ENCODE peak calls at places on chromosome 19, in eight cellular contexts. C is H7; A is Jurkat, Clone E6-1; N is epithelial cell of esophagus; Q is transverse colon; Z is cardiac fibroblast; E is BJ; P is hepatocyte. F is an unnamed sample.

GRCh38 chr19:4140237-4140711 is 13.2 kb upstream of the CREB3L3 start:
- DNase-seq in C (peak), A (peak), N (peak), Q (peak), Z (peak), E (no peak), P (peak), F (peak)

GRCh38 chr19:45729774-45730388 is 815 bp downstream of the FBXO46 start:
- DNase-seq in C (peak), A (no peak), N (peak), Q (peak), Z (peak), E (no peak), P (peak), F (no peak)

GRCh38 chr19:45772130-45772880 is 3.3 kb upstream of the SIX5 start:
- DNase-seq in C (peak), A (no peak), N (no peak), Q (no peak), Z (no peak), E (no peak), P (no peak), F (no peak)

GRCh38 chr19:35901055-35901644 is 810 bp upstream of the NFKBID start:
- DNase-seq in C (peak), A (no peak), N (peak), Q (no peak), Z (peak), E (peak), P (peak), F (no peak)

GRCh38 chr19:52599241-52599640 is 29.2 kb downstream of the ZNF701 start:
- DNase-seq in C (no peak), A (no peak), N (no peak), Q (no peak), Z (no peak), E (no peak), P (peak), F (no peak)

GRCh38 chr19:33927789-33928457 is 131.3 kb downstream of the KCTD15 start:
- DNase-seq in C (no peak), A (no peak), N (no peak), Q (no peak), Z (no peak), E (no peak), P (no peak), F (no peak)

GRCh38 chr19:47573076-47574026 is at the start of gene ZNF541:
- DNase-seq in C (peak), A (no peak), N (peak), Q (peak), Z (peak), E (no peak), P (no peak), F (peak)

GRCh38 chr19:40223135-40223822 is 3.2 kb downstream of the CCNP start:
- DNase-seq in C (peak), A (no peak), N (peak), Q (peak), Z (no peak), E (no peak), P (no peak), F (peak)

GRCh38 chr19:18340990-18341868 is 831 bp downstream of the PGPEP1 start:
- DNase-seq in C (peak), A (peak), N (no peak), Q (peak), Z (peak), E (no peak), P (peak), F (peak)

GRCh38 chr19:49533551-49534488 is 6.0 kb downstream of the RCN3 start:
- DNase-seq in C (peak), A (no peak), N (peak), Q (peak), Z (peak), E (no peak), P (peak), F (peak)

GRCh38 chr19:19548915-19549537 is 11.0 kb downstream of the CILP2 start:
- DNase-seq in C (no peak), A (no peak), N (peak), Q (no peak), Z (peak), E (no peak), P (no peak), F (no peak)

GRCh38 chr19:31516756-31517155 is 167.5 kb upstream of the TSHZ3 start:
- DNase-seq in C (no peak), A (no peak), N (no peak), Q (no peak), Z (no peak), E (no peak), P (no peak), F (no peak)

GRCh38 chr19:47618771-47619170 is 9.8 kb downstream of the BICRA start:
- DNase-seq in C (peak), A (no peak), N (no peak), Q (peak), Z (peak), E (no peak), P (no peak), F (no peak)

GRCh38 chr19:58364127-58364526 is 1.6 kb upstream of the ZNF497 start:
- DNase-seq in C (no peak), A (no peak), N (no peak), Q (no peak), Z (no peak), E (no peak), P (no peak), F (no peak)

GRCh38 chr19:2246801-2247361 is 2.2 kb upstream of the AMH start:
- DNase-seq in C (no peak), A (no peak), N (no peak), Q (no peak), Z (peak), E (no peak), P (no peak), F (no peak)

GRCh38 chr19:38946229-38947010 is 15.7 kb downstream of the MRPS12 start:
- DNase-seq in C (peak), A (no peak), N (no peak), Q (no peak), Z (no peak), E (no peak), P (no peak), F (no peak)

GRCh38 chr19:3737487-3738205 is 23.8 kb downstream of the APBA3 start:
- DNase-seq in C (no peak), A (no peak), N (no peak), Q (no peak), Z (no peak), E (no peak), P (no peak), F (no peak)

GRCh38 chr19:33301900-33302174 is 497 bp downstream of the CEBPA start:
- DNase-seq in C (no peak), A (no peak), N (no peak), Q (no peak), Z (no peak), E (no peak), P (no peak), F (no peak)

GRCh38 chr19:12937243-12938053 is 961 bp upstream of the CALR start:
- DNase-seq in C (peak), A (peak), N (no peak), Q (peak), Z (no peak), E (no peak), P (peak), F (no peak)

GRCh38 chr19:38806371-38806770 is 6.4 kb downstream of the LGALS4 start:
- DNase-seq in C (no peak), A (no peak), N (no peak), Q (no peak), Z (no peak), E (no peak), P (no peak), F (no peak)

GRCh38 chr19:46678110-46678732 is 17.2 kb upstream of the DACT3 start:
- DNase-seq in C (peak), A (peak), N (peak), Q (no peak), Z (no peak), E (no peak), P (no peak), F (peak)

GRCh38 chr19:41373993-41374392 is 2.3 kb upstream of the TMEM91 start:
- DNase-seq in C (no peak), A (no peak), N (peak), Q (peak), Z (peak), E (peak), P (peak), F (no peak)

GRCh38 chr19:41376998-41377365 is 649 bp downstream of the TMEM91 start:
- DNase-seq in C (no peak), A (no peak), N (no peak), Q (no peak), Z (no peak), E (no peak), P (no peak), F (no peak)

GRCh38 chr19:41377977-41378707 is 1.8 kb downstream of the TMEM91 start:
- DNase-seq in C (peak), A (peak), N (no peak), Q (no peak), Z (no peak), E (no peak), P (peak), F (no peak)

GRCh38 chr19:41371541-41371940 is 4.8 kb upstream of the TMEM91 start:
- DNase-seq in C (no peak), A (no peak), N (no peak), Q (no peak), Z (no peak), E (no peak), P (no peak), F (no peak)

DNA sequence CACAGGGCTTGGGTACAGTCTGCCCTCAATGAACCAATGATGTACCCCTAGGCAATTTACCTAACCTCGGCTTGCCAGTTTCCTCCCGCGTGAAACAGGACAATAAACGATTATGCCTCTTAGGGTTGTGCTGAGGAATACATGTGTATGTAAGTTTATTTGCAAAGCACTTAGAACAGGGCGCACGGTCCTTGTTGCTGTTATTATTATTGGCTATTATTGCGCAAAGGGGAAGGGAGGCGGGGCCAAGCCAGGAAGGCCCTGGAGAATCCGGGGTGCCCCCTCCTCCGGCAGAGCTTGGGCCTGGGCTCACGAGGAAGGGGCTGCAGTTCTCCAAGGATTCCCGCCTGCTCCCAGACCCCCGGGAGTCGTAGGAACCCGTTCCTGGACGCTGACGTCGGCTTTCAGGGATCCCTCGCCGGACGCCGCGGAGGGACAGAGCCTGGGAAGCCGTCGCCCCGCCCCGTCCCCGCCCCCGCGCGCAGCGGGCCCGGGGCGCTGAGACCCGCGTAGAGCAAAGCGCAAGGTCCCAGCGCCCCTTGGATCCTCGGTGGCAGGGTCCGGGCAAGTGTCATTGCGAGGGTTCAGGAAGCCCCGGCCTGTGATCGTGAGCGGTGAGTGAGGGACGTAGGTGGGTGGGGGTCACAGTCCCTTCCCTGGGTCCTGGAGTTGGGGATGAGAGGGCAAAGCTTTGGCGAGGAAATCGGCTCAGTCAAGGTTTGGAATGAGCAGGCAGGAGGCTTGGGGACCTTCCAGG is at the start of gene TMEM91:
- DNase-seq in C (peak), A (no peak), N (peak), Q (peak), Z (peak), E (no peak), P (peak), F (no peak)
- H3K4me3 ChIP-seq in C (peak), A (no peak), N (peak), Q (peak), Z (peak), E (peak), P (peak), F (peak)

DNA sequence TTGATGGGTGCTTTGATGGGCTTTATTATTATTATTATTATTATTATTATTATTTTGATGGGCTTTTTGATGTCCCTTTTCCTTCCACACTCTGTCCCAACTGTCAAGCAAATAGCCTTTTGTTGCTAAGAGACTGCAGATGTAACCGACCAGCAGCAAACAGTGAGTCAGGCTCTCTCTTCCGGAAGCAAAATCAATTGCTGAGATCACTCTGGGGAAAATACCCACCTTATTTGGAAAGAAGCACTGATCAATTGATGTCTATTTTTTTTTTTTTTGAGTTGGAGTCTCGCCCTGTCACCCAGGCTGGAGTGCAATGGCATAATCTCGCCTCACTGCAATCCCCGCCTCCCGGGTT is 2.9 kb downstream of the LDLR start:
- DNase-seq in C (peak), A (no peak), N (peak), Q (no peak), Z (peak), E (no peak), P (no peak), F (no peak)
- H3K4me3 ChIP-seq in C (no peak), A (no peak), N (peak), Q (peak), Z (peak), E (no peak), P (peak), F (peak)

GRCh38 chr19:29128203-29128602 is 84.7 kb downstream of the UQCRFS1 start:
- DNase-seq in C (no peak), A (no peak), N (no peak), Q (no peak), Z (no peak), E (no peak), P (no peak), F (no peak)

DNA sequence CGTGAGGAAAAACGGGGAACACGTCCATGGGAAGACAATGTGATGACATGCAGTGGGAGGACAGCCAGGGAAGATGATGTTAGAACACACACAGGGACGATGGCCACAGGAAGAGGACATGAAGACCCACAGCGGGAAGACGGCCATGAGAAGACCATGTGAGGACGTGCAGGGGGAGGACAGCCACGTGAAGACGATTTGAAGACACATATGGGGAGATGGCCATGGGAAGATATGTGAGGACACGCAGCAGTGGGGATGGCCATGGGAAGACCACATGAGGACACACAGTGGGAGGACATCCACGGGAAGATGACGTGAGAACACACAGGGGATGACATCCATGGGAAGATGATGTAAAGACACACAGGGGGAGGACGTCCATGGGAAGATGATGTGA is 83.8 kb downstream of the UQCRFS1 start:
- DNase-seq in C (no peak), A (no peak), N (no peak), Q (no peak), Z (no peak), E (no peak), P (no peak), F (no peak)
- H3K4me3 ChIP-seq in C (no peak), A (no peak), N (no peak), Q (no peak), Z (no peak), E (no peak), P (no peak), F (no peak)

DNA sequence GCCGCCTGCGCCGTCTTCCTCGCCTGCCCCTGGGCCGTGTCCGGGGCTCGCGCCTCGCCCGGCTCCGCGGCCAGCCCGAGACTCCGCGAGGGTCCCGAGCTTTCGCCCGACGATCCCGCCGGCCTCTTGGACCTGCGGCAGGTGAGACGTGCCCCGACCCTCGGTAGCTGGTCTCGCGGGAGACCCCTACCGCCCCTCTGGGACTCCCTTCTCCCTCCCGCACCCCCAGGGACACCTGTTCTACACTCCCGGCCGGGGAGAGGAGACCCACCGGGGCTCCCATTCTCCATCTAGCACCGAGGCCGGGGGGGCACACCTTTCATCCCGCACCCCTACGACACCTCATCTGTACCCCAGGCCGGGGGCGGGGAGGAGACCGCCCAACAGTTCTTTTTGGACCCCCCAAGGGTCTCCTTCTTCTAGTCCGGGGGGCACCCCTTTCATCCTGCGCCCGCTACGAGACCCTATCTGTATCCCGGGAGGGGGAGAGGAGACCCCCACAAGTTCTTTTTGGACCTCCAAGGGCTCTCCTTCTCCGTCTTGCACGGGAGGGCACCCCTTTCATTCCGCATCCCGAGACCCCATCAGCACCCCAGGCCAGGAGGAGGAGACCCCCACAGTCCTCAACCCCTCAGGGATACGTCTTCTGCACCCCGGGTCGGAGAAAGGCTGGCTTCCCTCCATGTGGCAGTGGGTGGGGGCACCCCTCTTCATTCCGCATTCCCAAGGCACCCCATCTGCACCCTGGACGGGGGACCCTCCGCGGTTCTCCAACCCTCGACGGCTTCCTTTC is 533 bp downstream of the TNFSF9 start:
- DNase-seq in C (no peak), A (no peak), N (no peak), Q (no peak), Z (no peak), E (no peak), P (no peak), F (no peak)
- H3K4me3 ChIP-seq in C (peak), A (peak), N (peak), Q (peak), Z (peak), E (peak), P (peak), F (peak)

GRCh38 chr19:42613666-42614065 is 18.9 kb upstream of the CEACAM8 start:
- DNase-seq in C (no peak), A (no peak), N (no peak), Q (no peak), Z (no peak), E (no peak), P (no peak), F (no peak)
- H3K4me3 ChIP-seq in C (no peak), A (no peak), N (no peak), Q (no peak), Z (no peak), E (no peak), P (no peak), F (no peak)

DNA sequence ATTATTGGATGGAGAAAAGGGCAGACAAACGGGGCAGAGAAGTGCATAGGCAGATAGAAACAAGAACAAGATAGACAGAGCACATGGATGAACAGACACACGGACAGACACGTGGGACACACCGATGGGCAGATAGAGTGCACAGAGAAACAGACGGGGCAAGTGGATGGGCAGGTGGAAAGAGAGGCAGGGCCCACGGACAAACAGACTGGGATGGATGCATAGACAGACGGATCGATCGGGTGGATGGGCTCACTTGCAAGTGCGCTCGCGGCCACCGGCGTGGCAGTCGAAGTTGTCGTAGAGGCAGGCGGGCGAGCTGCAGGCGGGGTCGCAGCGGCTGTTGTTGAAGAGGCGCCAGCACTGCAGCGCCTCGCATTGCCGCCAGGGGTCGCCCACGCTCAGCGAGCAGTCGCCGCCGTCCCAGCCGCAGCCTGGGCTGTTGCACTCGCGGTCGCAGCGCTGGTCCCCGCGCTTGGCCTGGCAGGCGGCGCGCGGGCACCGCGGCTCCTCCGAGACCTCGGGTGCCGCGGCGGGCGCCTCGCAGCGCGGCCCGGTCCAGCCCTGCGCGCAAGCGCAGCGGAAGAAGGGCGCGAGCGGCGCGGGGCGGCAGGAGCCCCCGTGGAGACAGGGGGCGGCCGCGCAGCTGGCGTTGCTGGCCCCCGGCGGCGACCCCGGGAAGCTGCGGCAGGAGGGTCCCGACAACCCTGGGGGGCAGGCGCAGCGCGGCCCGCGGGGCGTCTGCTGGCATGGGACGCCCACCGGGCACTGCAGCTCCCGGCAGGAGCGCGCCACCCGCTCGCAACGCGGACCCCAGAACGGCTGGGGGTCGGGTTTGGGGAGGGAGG is 23.3 kb downstream of the NOTCH3 start:
- DNase-seq in C (peak), A (peak), N (peak), Q (peak), Z (peak), E (peak), P (peak), F (peak)
- H3K4me3 ChIP-seq in C (peak), A (peak), N (no peak), Q (peak), Z (no peak), E (peak), P (no peak), F (no peak)

GRCh38 chr19:55253842-55254624 is 4.8 kb downstream of the PPP6R1 start:
- DNase-seq in C (peak), A (peak), N (no peak), Q (peak), Z (no peak), E (no peak), P (no peak), F (peak)
- H3K4me3 ChIP-seq in C (no peak), A (peak), N (no peak), Q (peak), Z (no peak), E (no peak), P (no peak), F (peak)

F was measured in naive thymus-derived CD4-positive, alpha-beta T cell.